ENCODE peak calls at places on chromosomes 13 and 19, in six cellular contexts. V is CD8-positive, alpha-beta T cell; J is thyroid gland; F is right lobe of liver; K is tibial nerve; B is uterus. S is an unnamed sample.
A peak's percentile ranks its signal among the peaks of the same experiment; 100 is the strongest.

GRCh38 chr13:71661921-71662320 is 205.1 kb downstream of the DACH1 start:
- DNase-seq in V (no peak), J (no peak), F (no peak), K (no peak), B (no peak), S (no peak)

GRCh38 chr13:47484564-47484963 is 516.5 kb downstream of the SUCLA2 start:
- DNase-seq in V (no peak), J (no peak), F (no peak), K (no peak), B (no peak), S (no peak)

GRCh38 chr19:29539668-29540067 is 13.9 kb downstream of the VSTM2B start:
- DNase-seq in V (no peak), J (no peak), F (no peak), K (no peak), B (no peak), S (no peak)

GRCh38 chr13:28716511-28716910 is 2.3 kb downstream of the SLC46A3 start:
- DNase-seq in V (no peak), J (no peak), F (peak; percentile 69), K (no peak), B (peak; percentile 56), S (peak; percentile 35)

GRCh38 chr13:35378939-35379338 is 97.5 kb downstream of the MAB21L1 start:
- DNase-seq in V (no peak), J (no peak), F (no peak), K (no peak), B (no peak), S (no peak)

GRCh38 chr13:44815507-44816074 is 173.7 kb downstream of the NUFIP1 start:
- DNase-seq in V (no peak), J (peak; percentile 50), F (no peak), K (peak; percentile 22), B (peak; percentile 54), S (no peak)

GRCh38 chr19:39543477-39543857 is 3.5 kb upstream of the EID2 start:
- DNase-seq in V (no peak), J (no peak), F (no peak), K (no peak), B (no peak), S (no peak)

GRCh38 chr13:73880365-73880764 is 253.8 kb downstream of the KLF12 start:
- DNase-seq in V (no peak), J (no peak), F (no peak), K (no peak), B (no peak), S (no peak)

GRCh38 chr13:44169018-44169909 is 204.4 kb upstream of the SERP2 start:
- DNase-seq in V (no peak), J (no peak), F (no peak), K (no peak), B (no peak), S (no peak)

GRCh38 chr19:2255112-2255845 is 938 bp downstream of the JSRP1 start:
- DNase-seq in V (no peak), J (no peak), F (peak; percentile 15), K (no peak), B (no peak), S (no peak)

GRCh38 chr13:50075619-50076097 is 60.4 kb downstream of the KCNRG start:
- DNase-seq in V (no peak), J (no peak), F (no peak), K (no peak), B (no peak), S (no peak)

GRCh38 chr13:39144941-39145533 is 106.8 kb downstream of the NHLRC3 start:
- DNase-seq in V (no peak), J (peak; percentile 45), F (peak; percentile 21), K (peak; percentile 81), B (peak; percentile 60), S (peak; percentile 39)

GRCh38 chr13:23372264-23372905 is 61.1 kb downstream of the SACS start:
- DNase-seq in V (no peak), J (no peak), F (no peak), K (no peak), B (no peak), S (no peak)

GRCh38 chr19:19594371-19594770 is 24.1 kb downstream of the PBX4 start:
- DNase-seq in V (no peak), J (no peak), F (no peak), K (no peak), B (no peak), S (no peak)

GRCh38 chr19:34504273-34504808 is 22.8 kb downstream of the WTIP start:
- DNase-seq in V (no peak), J (no peak), F (no peak), K (no peak), B (no peak), S (no peak)

GRCh38 chr13:23778879-23779278 is 110.3 kb downstream of the MIPEP start:
- DNase-seq in V (no peak), J (no peak), F (no peak), K (no peak), B (no peak), S (no peak)

GRCh38 chr13:20939662-20940061 is 37.1 kb upstream of the XPO4 start:
- DNase-seq in V (no peak), J (no peak), F (no peak), K (no peak), B (no peak), S (peak; percentile 76)

GRCh38 chr19:19710506-19710905 is 22.4 kb downstream of the ZNF14 start:
- DNase-seq in V (no peak), J (no peak), F (no peak), K (no peak), B (no peak), S (no peak)

GRCh38 chr19:44718441-44719261 is 19.7 kb downstream of the CEACAM16 start:
- DNase-seq in V (no peak), J (peak; percentile 96), F (peak; percentile 84), K (peak; percentile 45), B (peak; percentile 62), S (peak; percentile 71)

GRCh38 chr13:28679628-28680027 is 20.7 kb downstream of the POMP start:
- DNase-seq in V (no peak), J (no peak), F (no peak), K (no peak), B (no peak), S (no peak)

GRCh38 chr13:76864259-76864658 is 21.9 kb downstream of the KCTD12 start:
- DNase-seq in V (no peak), J (no peak), F (no peak), K (no peak), B (no peak), S (no peak)

GRCh38 chr19:58439576-58440554 is at the start of gene ZNF132:
- DNase-seq in V (peak; percentile 89), J (peak; percentile 98), F (peak; percentile 88), K (peak; percentile 97), B (peak; percentile 95), S (peak; percentile 96)

GRCh38 chr19:52070496-52070895 is 21.9 kb upstream of the ZNF432 start:
- DNase-seq in V (no peak), J (no peak), F (no peak), K (no peak), B (no peak), S (no peak)
- H3K9me3 ChIP-seq in V (peaks cover 45% of the 10 kb centered on the region), J (no peaks in the 10 kb centered on the region), F (peaks cover under 1% of the 10 kb centered on the region), K (peaks cover 100% of the 10 kb centered on the region), B (no peaks in the 10 kb centered on the region), S (peaks cover 90% of the 10 kb centered on the region)

DNA sequence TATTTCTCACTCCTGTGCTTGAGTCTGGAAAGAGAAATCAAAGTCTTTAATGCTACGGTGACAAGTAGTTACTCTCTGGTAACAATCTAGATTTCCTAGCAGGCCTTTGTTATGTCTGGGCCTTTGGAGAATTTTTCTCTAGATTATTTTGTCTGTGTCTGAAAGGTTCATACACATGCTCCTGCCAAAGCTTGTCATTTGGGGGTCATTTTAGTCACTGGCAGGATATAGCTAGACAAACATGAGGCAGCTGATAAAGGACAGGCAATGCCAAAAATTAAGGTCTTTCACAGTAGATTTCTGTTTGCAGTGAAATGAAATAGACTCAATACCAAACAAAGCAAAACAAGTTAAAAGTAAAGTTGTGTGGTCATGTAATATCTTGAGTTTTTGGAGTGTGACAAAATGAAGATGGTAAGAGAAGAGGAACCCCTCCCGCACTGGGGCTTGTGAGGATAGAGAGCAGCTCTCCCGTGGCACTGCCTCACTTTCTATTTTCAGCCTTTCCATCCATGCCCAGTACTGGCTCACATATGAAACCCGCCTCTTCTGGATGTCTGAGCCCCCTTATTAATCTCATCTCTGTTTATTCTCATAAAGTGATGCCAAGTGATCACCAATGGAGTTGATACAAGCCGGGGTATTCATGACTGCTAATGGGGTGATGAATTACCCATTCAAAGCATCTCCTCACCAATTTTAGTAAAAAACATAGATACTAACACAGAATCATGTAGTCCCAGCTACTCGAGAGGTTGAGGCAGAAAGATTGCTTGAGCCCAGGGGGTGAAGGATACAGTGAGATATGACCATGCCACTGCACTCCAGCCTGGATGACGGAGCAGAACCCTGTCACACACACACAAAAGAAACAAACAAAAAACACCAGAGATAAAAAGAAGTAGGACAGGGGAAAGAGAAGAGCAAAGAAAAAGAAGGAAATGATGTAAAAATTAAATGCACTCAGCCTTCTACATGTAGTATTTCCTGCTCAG is 389.3 kb downstream of the FGF14 start:
- DNase-seq in V (no peak), J (no peak), F (no peak), K (no peak), B (no peak), S (peak; percentile 9)
- H3K4me3 ChIP-seq in V (no peak overlapping the region), J (no peak overlapping the region), F (no peak overlapping the region), K (no peak overlapping the region), B (no peak overlapping the region), S (peak overlapping the region; percentile 8)

GRCh38 chr13:42039946-42040729 is 8.3 kb upstream of the DGKH start:
- DNase-seq in V (peak; percentile 70), J (peak; percentile 92), F (peak; percentile 95), K (peak; percentile 89), B (peak; percentile 92), S (peak; percentile 96)
- H3K27ac ChIP-seq in V (peak overlapping the region; percentile 23), J (peak overlapping the region; percentile 99), F (peak overlapping the region; percentile 94), K (peak overlapping the region; percentile 93), B (peak overlapping the region; percentile 98), S (peak overlapping the region; percentile 97)

GRCh38 chr13:99064624-99065249 is 86.9 kb upstream of the DOCK9 start:
- DNase-seq in V (no peak), J (peak; percentile 64), F (no peak), K (no peak), B (no peak), S (no peak)

GRCh38 chr13:99061411-99061810 is 83.5 kb upstream of the DOCK9 start:
- DNase-seq in V (no peak), J (no peak), F (no peak), K (no peak), B (no peak), S (no peak)

GRCh38 chr13:99062593-99062992 is 84.7 kb upstream of the DOCK9 start:
- DNase-seq in V (no peak), J (peak; percentile 88), F (no peak), K (no peak), B (peak; percentile 41), S (no peak)

GRCh38 chr13:99063952-99064351 is 86.1 kb upstream of the DOCK9 start:
- DNase-seq in V (no peak), J (no peak), F (no peak), K (no peak), B (no peak), S (no peak)

GRCh38 chr13:99063178-99063577 is 85.3 kb upstream of the DOCK9 start:
- DNase-seq in V (no peak), J (no peak), F (no peak), K (no peak), B (no peak), S (no peak)
- H3K9me3 ChIP-seq in V (no peaks in the 10 kb centered on the region), J (no peaks in the 10 kb centered on the region), F (no peaks in the 10 kb centered on the region), K (no peaks in the 10 kb centered on the region), B (no peaks in the 10 kb centered on the region), S (no peaks in the 10 kb centered on the region)

S was measured in psoas muscle.